ENCODE peak calls at places on chromosomes 7 and 10, in seven cellular contexts. Y is lung, Z is NB4, C is endodermal cell, A is cardiac fibroblast, G is astrocyte, Q is mesothelial cell of epicardium. R is an unnamed sample.

GRCh38 chr10:116316533-116316932 is 7.7 kb upstream of the CCDC172 start:
- DNase-seq in Y (no peak), Z (peak), C (no peak), A (no peak), G (peak), Q (no peak), R (no peak)

GRCh38 chr7:50721661-50722259 is 60.9 kb downstream of the GRB10 start:
- DNase-seq in Y (no peak), Z (no peak), C (no peak), A (peak), G (no peak), Q (no peak), R (no peak)

GRCh38 chr7:29147821-29148220 is 1.5 kb upstream of the CPVL start:
- DNase-seq in Y (no peak), Z (no peak), C (no peak), A (no peak), G (no peak), Q (no peak), R (no peak)

GRCh38 chr7:50658696-50659095 is 93.5 kb upstream of the DDC start:
- DNase-seq in Y (peak), Z (no peak), C (peak), A (no peak), G (no peak), Q (no peak), R (no peak)

GRCh38 chr10:34319197-34319846 is 495.8 kb downstream of the PARD3 start:
- DNase-seq in Y (peak), Z (no peak), C (no peak), A (peak), G (peak), Q (no peak), R (no peak)

GRCh38 chr10:99329891-99330674 is 927 bp downstream of the CNNM1 start:
- DNase-seq in Y (no peak), Z (no peak), C (peak), A (peak), G (no peak), Q (peak), R (peak)

GRCh38 chr10:127349737-127350136 is 153.3 kb upstream of the INSYN2A start:
- DNase-seq in Y (no peak), Z (no peak), C (no peak), A (no peak), G (no peak), Q (no peak), R (no peak)

GRCh38 chr10:77023396-77023795 is 614.2 kb downstream of the KCNMA1 start:
- DNase-seq in Y (no peak), Z (no peak), C (no peak), A (no peak), G (no peak), Q (no peak), R (no peak)

GRCh38 chr10:49280001-49280408 is 19.0 kb upstream of the C10orf71 start:
- DNase-seq in Y (no peak), Z (peak), C (no peak), A (peak), G (peak), Q (no peak), R (no peak)

GRCh38 chr7:50792342-50793114 is 9.8 kb upstream of the GRB10 start:
- DNase-seq in Y (peak), Z (peak), C (peak), A (peak), G (peak), Q (no peak), R (peak)

GRCh38 chr7:140723002-140723401 is 26.5 kb downstream of the NDUFB2 start:
- DNase-seq in Y (no peak), Z (no peak), C (no peak), A (no peak), G (no peak), Q (no peak), R (no peak)

GRCh38 chr7:135979674-135980660 is 2.8 kb upstream of the MTPN start:
- DNase-seq in Y (no peak), Z (peak), C (no peak), A (peak), G (peak), Q (no peak), R (no peak)

GRCh38 chr10:14153570-14154055 is 177.1 kb downstream of the FRMD4A start:
- DNase-seq in Y (no peak), Z (no peak), C (peak), A (peak), G (no peak), Q (no peak), R (peak)

GRCh38 chr7:122412886-122413285 is 108.3 kb upstream of the FEZF1 start:
- DNase-seq in Y (peak), Z (peak), C (no peak), A (peak), G (peak), Q (no peak), R (no peak)

GRCh38 chr7:144378651-144379050 is 23.4 kb downstream of the ARHGEF5 start:
- DNase-seq in Y (no peak), Z (no peak), C (peak), A (no peak), G (peak), Q (no peak), R (no peak)

GRCh38 chr7:79050592-79050991 is 402.9 kb downstream of the MAGI2 start:
- DNase-seq in Y (no peak), Z (no peak), C (no peak), A (peak), G (peak), Q (peak), R (no peak)

GRCh38 chr10:93379366-93380042 is 102.6 kb downstream of the MYOF start:
- DNase-seq in Y (no peak), Z (peak), C (no peak), A (peak), G (peak), Q (no peak), R (no peak)

GRCh38 chr10:72889391-72889831 is 4.1 kb upstream of the OIT3 start:
- DNase-seq in Y (no peak), Z (no peak), C (no peak), A (peak), G (peak), Q (no peak), R (no peak)

GRCh38 chr10:111084346-111085255 is 7.8 kb downstream of the ADRA2A start:
- DNase-seq in Y (no peak), Z (no peak), C (peak), A (no peak), G (no peak), Q (no peak), R (no peak)

GRCh38 chr10:9999627-10000026 is 1018.0 kb upstream of the CELF2 start:
- DNase-seq in Y (no peak), Z (no peak), C (no peak), A (no peak), G (no peak), Q (no peak), R (no peak)

GRCh38 chr7:128266891-128267839 is 26.1 kb downstream of the LEP start:
- DNase-seq in Y (peak), Z (no peak), C (peak), A (peak), G (peak), Q (peak), R (peak)

GRCh38 chr10:12631216-12631615 is 281.9 kb downstream of the CAMK1D start:
- DNase-seq in Y (no peak), Z (peak), C (no peak), A (peak), G (no peak), Q (no peak), R (no peak)

GRCh38 chr10:75238182-75239180 is 2.7 kb upstream of the COMTD1 start:
- DNase-seq in Y (no peak), Z (peak), C (peak), A (no peak), G (no peak), Q (no peak), R (no peak)

GRCh38 chr7:101535333-101535732 is 93.8 kb downstream of the MYL10 start:
- DNase-seq in Y (no peak), Z (no peak), C (no peak), A (no peak), G (peak), Q (no peak), R (no peak)

GRCh38 chr7:74493295-74493694 is 39.6 kb downstream of the GTF2IRD1 start:
- DNase-seq in Y (no peak), Z (no peak), C (no peak), A (no peak), G (no peak), Q (no peak), R (no peak)

DNA sequence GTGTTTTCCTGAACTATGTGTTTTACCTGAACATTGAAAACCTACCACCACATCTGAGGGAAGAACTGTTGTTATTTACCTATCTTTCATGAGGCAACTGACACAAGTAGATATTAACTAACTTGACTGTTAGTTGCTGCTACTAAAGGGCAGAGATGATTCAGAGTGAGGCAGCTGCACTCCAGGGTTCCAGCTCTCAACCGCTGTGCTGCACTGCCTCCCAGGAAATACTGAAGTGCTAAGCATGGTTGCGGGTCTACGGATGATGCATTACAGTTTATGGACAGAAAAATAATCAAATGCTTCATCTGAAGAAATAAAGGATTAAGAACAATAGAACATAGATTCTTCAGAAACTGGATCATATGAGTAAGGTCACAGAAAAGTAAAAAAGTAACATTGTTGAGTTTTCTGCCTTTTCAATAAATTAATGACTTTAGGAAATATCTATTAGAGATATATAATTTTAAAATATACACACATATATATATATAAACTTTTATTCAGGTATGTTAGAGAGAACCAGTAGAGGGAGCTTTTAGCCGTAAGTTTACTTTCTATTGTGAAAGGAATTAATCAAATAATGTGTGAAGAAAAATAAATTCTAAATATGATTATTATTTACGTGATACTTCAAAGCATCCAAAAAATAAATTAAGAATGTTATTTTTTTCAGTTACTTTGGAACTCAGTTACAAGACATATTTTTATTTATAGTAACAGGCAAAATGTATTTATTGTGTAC is 620.0 kb downstream of the CNTNAP2 start:
- DNase-seq in Y (no peak), Z (no peak), C (peak), A (peak), G (no peak), Q (no peak), R (no peak)
- TF ChIP-seq CTCF in Y (no peak), Z (no peak), C (peak), A (no peak), G (no peak), Q (no peak), R (no peak)

GRCh38 chr7:55046582-55047347 is 27.9 kb downstream of the EGFR start:
- DNase-seq in Y (no peak), Z (no peak), C (no peak), A (no peak), G (no peak), Q (no peak), R (no peak)
- TF ChIP-seq CTCF in Y (no peak), Z (no peak), C (no peak), A (no peak), G (no peak), Q (no peak), R (no peak)

GRCh38 chr7:117127585-117128168 is 174.4 kb downstream of the ST7 start:
- DNase-seq in Y (peak), Z (peak), C (no peak), A (peak), G (peak), Q (no peak), R (peak)
- TF ChIP-seq CTCF in Y (peak), Z (peak), C (peak), A (peak), G (peak), Q (peak), R (peak)

GRCh38 chr7:5396542-5396941 is 27.1 kb downstream of the TNRC18 start:
- DNase-seq in Y (peak), Z (peak), C (no peak), A (peak), G (no peak), Q (no peak), R (no peak)
- TF ChIP-seq CTCF in Y (peak), Z (peak), C (no peak), A (no peak), G (no peak), Q (no peak), R (no peak)

DNA sequence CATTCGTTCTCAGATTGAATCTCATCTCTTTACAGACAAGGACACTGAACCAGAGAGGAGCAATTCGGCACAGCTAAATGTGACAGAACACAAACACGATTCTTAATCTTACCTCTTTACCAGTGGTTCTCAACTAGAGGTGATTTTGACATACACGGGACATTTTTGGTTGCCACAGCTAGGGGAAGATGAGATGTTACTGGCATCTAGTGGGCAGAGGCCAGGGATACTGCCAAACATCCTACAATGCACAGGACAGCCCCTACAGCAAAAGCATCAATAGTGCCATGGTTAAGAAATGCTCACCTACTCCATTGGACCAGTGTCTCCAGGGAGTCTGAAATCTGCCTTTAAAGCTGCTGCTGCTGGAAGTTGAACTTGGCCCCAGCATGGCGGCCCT is 27.3 kb downstream of the PDE1C start:
- DNase-seq in Y (no peak), Z (no peak), C (no peak), A (no peak), G (no peak), Q (no peak), R (no peak)
- TF ChIP-seq CTCF in Y (no peak), Z (no peak), C (peak), A (no peak), G (no peak), Q (no peak), R (no peak)

GRCh38 chr10:38094158-38094922 is at the start of gene ZNF37A:
- DNase-seq in Y (peak), Z (peak), C (peak), A (peak), G (peak), Q (peak), R (peak)
- TF ChIP-seq CTCF in Y (no peak), Z (no peak), C (no peak), A (no peak), G (no peak), Q (no peak), R (no peak)

GRCh38 chr7:155297517-155298287 is at the start of gene INSIG1:
- DNase-seq in Y (peak), Z (peak), C (peak), A (peak), G (peak), Q (peak), R (peak)

GRCh38 chr7:155298288-155298833 is 683 bp downstream of the INSIG1 start:
- DNase-seq in Y (no peak), Z (peak), C (no peak), A (no peak), G (no peak), Q (no peak), R (no peak)

GRCh38 chr7:155296006-155296787 is 1.5 kb upstream of the INSIG1 start:
- DNase-seq in Y (no peak), Z (no peak), C (peak), A (no peak), G (no peak), Q (no peak), R (no peak)

GRCh38 chr7:155295511-155295910 is 2.2 kb upstream of the INSIG1 start:
- DNase-seq in Y (no peak), Z (peak), C (peak), A (no peak), G (no peak), Q (no peak), R (no peak)

GRCh38 chr7:155296788-155297516 is 726 bp upstream of the INSIG1 start:
- DNase-seq in Y (peak), Z (peak), C (peak), A (peak), G (peak), Q (no peak), R (peak)
- TF ChIP-seq CTCF in Y (no peak), Z (peak), C (peak), A (no peak), G (no peak), Q (peak), R (peak)

DNA sequence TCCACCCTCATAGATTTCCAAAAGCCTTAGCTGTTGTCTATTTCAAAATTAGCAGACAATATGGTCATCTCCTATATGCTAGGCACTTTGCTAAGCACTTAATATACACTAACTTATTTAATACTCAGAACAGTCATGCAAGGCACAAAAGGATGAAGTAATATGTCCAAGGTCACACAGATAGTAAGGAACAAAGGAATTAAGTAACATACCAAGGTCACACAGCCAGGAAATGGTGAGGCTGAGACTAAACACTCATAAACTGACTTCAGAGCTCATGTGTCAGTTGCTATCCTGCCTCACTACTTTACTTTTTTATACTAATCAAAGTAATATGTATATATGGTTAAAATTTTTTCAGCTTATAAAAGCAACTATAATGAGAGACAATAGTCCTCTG is 23.6 kb upstream of the HIBADH start:
- DNase-seq in Y (no peak), Z (peak), C (no peak), A (peak), G (no peak), Q (no peak), R (no peak)
- TF ChIP-seq CTCF in Y (no peak), Z (no peak), C (no peak), A (no peak), G (no peak), Q (no peak), R (no peak)

GRCh38 chr7:1555813-1556540 is at the start of gene TMEM184A:
- DNase-seq in Y (peak), Z (peak), C (peak), A (no peak), G (no peak), Q (no peak), R (peak)
- TF ChIP-seq CTCF in Y (no peak), Z (peak), C (peak), A (peak), G (no peak), Q (peak), R (no peak)

R was measured in WTC11.